ENCODE peak calls at places on chromosome 21, in eight cellular contexts. E, B, O, W, J, Q, M and X are unnamed samples.

GRCh38 chr21:32726742-32727477 is 903 bp downstream of the SYNJ1 start:
- DNase-seq in E (no peak), B (no peak), O (no peak), W (peak), J (peak), Q (no peak), M (peak), X (peak)

GRCh38 chr21:16573581-16573980 is 843.8 kb downstream of the USP25 start:
- DNase-seq in E (no peak), B (no peak), O (peak), W (peak), J (no peak), Q (no peak), M (no peak), X (peak)

GRCh38 chr21:36388835-36389234 is 3.6 kb downstream of the CHAF1B start:
- DNase-seq in E (no peak), B (no peak), O (peak), W (peak), J (no peak), Q (no peak), M (no peak), X (no peak)

GRCh38 chr21:39675595-39675994 is 62.9 kb downstream of the B3GALT5 start:
- DNase-seq in E (no peak), B (no peak), O (no peak), W (no peak), J (no peak), Q (no peak), M (no peak), X (no peak)

GRCh38 chr21:39685991-39686390 is 59.0 kb upstream of the IGSF5 start:
- DNase-seq in E (no peak), B (no peak), O (no peak), W (no peak), J (no peak), Q (no peak), M (no peak), X (no peak)

GRCh38 chr21:39673736-39674135 is 61.0 kb downstream of the B3GALT5 start:
- DNase-seq in E (no peak), B (no peak), O (no peak), W (no peak), J (no peak), Q (no peak), M (no peak), X (no peak)

GRCh38 chr21:28548291-28548690 is 444.4 kb downstream of the LTN1 start:
- DNase-seq in E (no peak), B (no peak), O (no peak), W (no peak), J (no peak), Q (no peak), M (no peak), X (no peak)

GRCh38 chr21:41648591-41649031 is 118.2 kb downstream of the RIPK4 start:
- DNase-seq in E (no peak), B (no peak), O (no peak), W (peak), J (no peak), Q (no peak), M (no peak), X (no peak)

GRCh38 chr21:32538147-32538792 is 47.1 kb downstream of the TCP10L start:
- DNase-seq in E (no peak), B (no peak), O (no peak), W (no peak), J (peak), Q (no peak), M (no peak), X (no peak)

GRCh38 chr21:45719177-45719802 is 75.8 kb downstream of the PCBP3 start:
- DNase-seq in E (no peak), B (no peak), O (no peak), W (no peak), J (no peak), Q (no peak), M (no peak), X (no peak)
- H3K4me3 ChIP-seq in E (no peak), B (no peak), O (no peak), W (no peak), J (no peak), Q (no peak), M (no peak), X (no peak)

DNA sequence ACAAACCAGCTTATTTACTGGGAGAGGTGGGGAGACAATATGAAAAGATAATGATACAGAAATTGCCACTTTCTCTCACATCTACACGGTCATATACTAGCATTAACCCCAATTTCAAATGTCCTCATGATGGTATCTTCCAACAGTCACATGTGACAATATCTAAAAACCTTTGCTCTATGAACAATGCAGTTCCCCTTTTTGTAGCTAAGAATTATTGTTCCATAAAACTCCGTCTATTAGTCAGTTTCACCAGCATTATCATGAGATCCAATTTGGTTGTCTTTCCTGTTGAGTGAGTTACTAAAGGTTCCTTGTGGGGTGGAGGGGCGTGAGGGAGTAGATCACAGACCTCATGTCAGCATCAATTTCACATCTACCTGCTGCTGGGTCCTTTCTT is 1.7 kb downstream of the TIAM1 start:
- DNase-seq in E (no peak), B (no peak), O (no peak), W (no peak), J (no peak), Q (no peak), M (no peak), X (no peak)
- H3K4me3 ChIP-seq in E (no peak), B (no peak), O (no peak), W (no peak), J (no peak), Q (no peak), M (no peak), X (no peak)

DNA sequence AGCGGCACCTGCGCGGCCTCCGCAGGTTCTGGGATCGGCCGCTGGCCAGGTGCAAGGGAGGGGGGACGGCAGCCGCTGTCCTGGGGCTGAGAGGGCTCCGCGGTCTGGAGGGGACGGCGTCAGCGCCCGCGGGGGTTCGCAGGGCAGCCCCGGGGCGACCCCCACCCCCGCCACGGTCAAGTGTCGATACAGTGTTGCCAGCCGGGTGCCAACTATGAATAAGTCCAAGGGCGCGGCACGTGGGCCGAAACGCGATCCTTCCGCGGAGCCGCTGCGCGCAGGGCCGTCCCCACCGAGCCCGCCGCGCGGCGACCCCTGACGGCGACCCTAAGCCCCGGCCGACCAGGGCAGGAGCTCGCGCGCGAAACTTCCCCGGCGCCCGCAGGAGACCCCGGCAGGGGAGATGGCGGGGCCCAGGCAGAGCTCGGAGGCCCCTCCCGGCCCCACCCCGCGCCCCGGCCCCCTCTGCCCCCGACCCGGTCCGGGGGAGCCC is 664 bp upstream of the AGPAT3 start:
- DNase-seq in E (peak), B (peak), O (peak), W (peak), J (peak), Q (peak), M (peak), X (peak)
- H3K4me3 ChIP-seq in E (peak), B (peak), O (peak), W (peak), J (no peak), Q (peak), M (peak), X (peak)

GRCh38 chr21:18548249-18548648 is 144.7 kb upstream of the TMPRSS15 start:
- DNase-seq in E (no peak), B (no peak), O (no peak), W (no peak), J (no peak), Q (no peak), M (no peak), X (no peak)
- H3K4me3 ChIP-seq in E (no peak), B (no peak), O (no peak), W (no peak), J (no peak), Q (no peak), M (no peak), X (no peak)

DNA sequence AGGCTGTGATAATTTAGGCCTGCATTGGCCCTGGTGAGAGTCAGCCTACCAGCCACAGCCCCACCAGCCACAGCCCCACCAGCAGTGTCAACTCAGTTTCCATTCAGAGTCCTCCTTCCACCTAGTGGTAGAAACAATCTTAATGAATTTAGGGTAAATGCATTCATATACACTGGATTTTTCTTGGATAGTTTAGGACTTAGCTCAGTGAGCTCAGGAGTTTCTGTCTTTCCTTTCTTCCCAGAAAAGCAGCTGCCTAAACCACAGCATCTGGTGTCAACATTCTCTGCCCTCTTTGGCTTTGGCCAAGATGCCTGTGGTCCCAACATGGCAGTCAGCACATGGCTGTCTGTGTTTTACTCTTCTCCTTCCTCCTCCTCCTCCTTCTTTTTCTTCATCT is 94.0 kb downstream of the CLIC6 start:
- DNase-seq in E (no peak), B (no peak), O (no peak), W (peak), J (no peak), Q (no peak), M (no peak), X (no peak)
- H3K4me3 ChIP-seq in E (no peak), B (no peak), O (no peak), W (no peak), J (no peak), Q (no peak), M (no peak), X (no peak)

GRCh38 chr21:37459575-37459974 is 93.0 kb downstream of the DYRK1A start:
- DNase-seq in E (no peak), B (no peak), O (peak), W (peak), J (no peak), Q (no peak), M (no peak), X (no peak)

GRCh38 chr21:37460196-37460595 is 93.6 kb downstream of the DYRK1A start:
- DNase-seq in E (no peak), B (no peak), O (no peak), W (no peak), J (no peak), Q (no peak), M (no peak), X (no peak)

GRCh38 chr21:37461494-37461893 is 94.9 kb downstream of the DYRK1A start:
- DNase-seq in E (no peak), B (no peak), O (no peak), W (peak), J (peak), Q (no peak), M (no peak), X (no peak)

GRCh38 chr21:37462087-37462861 is 95.7 kb downstream of the DYRK1A start:
- DNase-seq in E (no peak), B (no peak), O (no peak), W (no peak), J (no peak), Q (no peak), M (no peak), X (no peak)

GRCh38 chr21:37463083-37463780 is 96.7 kb downstream of the DYRK1A start:
- DNase-seq in E (peak), B (no peak), O (peak), W (peak), J (peak), Q (no peak), M (peak), X (peak)
- H3K4me3 ChIP-seq in E (no peak), B (no peak), O (peak), W (peak), J (peak), Q (no peak), M (no peak), X (no peak)

GRCh38 chr21:42655797-42656770 is 2.7 kb downstream of the PDE9A start:
- DNase-seq in E (no peak), B (no peak), O (no peak), W (no peak), J (no peak), Q (no peak), M (peak), X (no peak)
- H3K4me3 ChIP-seq in E (peak), B (no peak), O (no peak), W (no peak), J (no peak), Q (no peak), M (no peak), X (no peak)

GRCh38 chr21:38662224-38662568 is 143.5 kb upstream of the ETS2 start:
- DNase-seq in E (no peak), B (no peak), O (no peak), W (no peak), J (no peak), Q (no peak), M (no peak), X (no peak)

GRCh38 chr21:38659936-38660332 is 145.8 kb upstream of the ETS2 start:
- DNase-seq in E (no peak), B (no peak), O (no peak), W (no peak), J (no peak), Q (no peak), M (no peak), X (no peak)

GRCh38 chr21:38661296-38662223 is 144.2 kb upstream of the ETS2 start:
- DNase-seq in E (no peak), B (peak), O (no peak), W (peak), J (no peak), Q (peak), M (peak), X (peak)

GRCh38 chr21:38663282-38663681 is 142.4 kb upstream of the ETS2 start:
- DNase-seq in E (no peak), B (no peak), O (no peak), W (no peak), J (no peak), Q (no peak), M (no peak), X (no peak)

GRCh38 chr21:38660333-38661295 is 145.1 kb upstream of the ETS2 start:
- DNase-seq in E (no peak), B (peak), O (no peak), W (no peak), J (no peak), Q (peak), M (peak), X (no peak)
- H3K4me3 ChIP-seq in E (peak), B (peak), O (peak), W (peak), J (no peak), Q (peak), M (no peak), X (peak)

GRCh38 chr21:37564341-37564923 is 197.9 kb downstream of the DYRK1A start:
- DNase-seq in E (peak), B (peak), O (peak), W (peak), J (peak), Q (peak), M (peak), X (peak)
- H3K4me3 ChIP-seq in E (peak), B (peak), O (peak), W (peak), J (peak), Q (peak), M (peak), X (peak)

DNA sequence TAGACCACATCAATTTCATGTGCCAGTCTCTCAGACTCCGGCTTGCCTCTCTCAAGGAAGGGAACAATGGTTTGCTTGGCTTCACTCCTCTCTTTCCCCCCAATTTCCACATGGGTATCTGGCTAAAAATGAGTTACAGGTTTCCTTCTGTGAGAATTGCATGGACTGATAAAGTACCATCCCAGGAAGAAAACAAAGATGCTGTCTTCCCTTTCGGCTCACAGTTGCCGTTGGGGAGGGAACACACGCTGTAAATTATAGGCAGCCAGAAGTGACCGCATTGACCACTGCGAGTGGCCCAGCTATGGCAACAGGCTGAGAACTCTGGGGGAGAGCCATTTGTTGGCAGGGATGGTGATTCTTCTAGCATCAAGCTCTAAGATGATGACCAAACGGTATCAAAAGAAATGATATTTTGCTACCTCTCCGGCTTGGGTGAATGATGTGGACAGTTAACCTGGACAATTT is 2.8 kb downstream of the RUNX1 start:
- DNase-seq in E (no peak), B (no peak), O (no peak), W (no peak), J (no peak), Q (no peak), M (no peak), X (no peak)
- H3K4me3 ChIP-seq in E (no peak), B (no peak), O (no peak), W (no peak), J (peak), Q (no peak), M (no peak), X (no peak)